ENCODE peak calls at places on chromosomes 11 and 22, in ten cellular contexts. L is astrocyte, J is iPS DF 6.9, A is ascending aorta, W is H1, I is neuronal stem cell, N is adrenal gland, D is left ventricle myocardium inferior, B is GM23338, M is tibial nerve. V is an unnamed sample.

GRCh38 chr11:11620966-11621880 is 582 bp downstream of the GALNT18 start:
- DNase-seq in M (no peak), N (peak; percentile 16), L (peak; percentile 17), D (peak; percentile 58), A (peak; percentile 71), W (no peak), B (peak; percentile 50), I (peak; percentile 40), J (no peak), V (peak; percentile 40)

GRCh38 chr11:17786824-17787525 is 52.4 kb downstream of the KCNC1 start:
- DNase-seq in W (no peak), D (no peak), N (no peak), L (peak; percentile 87), B (no peak), A (no peak), I (no peak), J (no peak), M (no peak), V (peak; percentile 85)

GRCh38 chr22:30481711-30482110 is 9.9 kb upstream of the SEC14L3 start:
- DNase-seq in D (no peak), A (no peak), J (no peak), M (no peak), I (no peak), B (no peak), L (peak; percentile 47), N (no peak), W (no peak), V (no peak)

GRCh38 chr11:56916609-56917008 is 72.1 kb upstream of the OR5AK2 start:
- DNase-seq in L (no peak), I (no peak), D (no peak), A (no peak), W (no peak), J (no peak), B (no peak), N (no peak), M (no peak), V (no peak)

GRCh38 chr11:33691051-33691864 is 9.4 kb downstream of the C11orf91 start:
- DNase-seq in J (no peak), M (no peak), W (no peak), D (no peak), B (no peak), I (no peak), L (no peak), A (no peak), N (peak; percentile 50), V (no peak)

GRCh38 chr22:29520851-29521250 is 32.7 kb downstream of the THOC5 start:
- DNase-seq in W (no peak), L (peak; percentile 82), M (no peak), N (peak; percentile 75), A (no peak), B (no peak), D (no peak), J (no peak), I (no peak), V (peak; percentile 74)

GRCh38 chr11:69636870-69637600 is 3.9 kb upstream of the CCND1 start:
- DNase-seq in I (no peak), N (no peak), B (peak; percentile 46), L (no peak), M (no peak), A (no peak), J (no peak), W (no peak), D (no peak), V (no peak)

GRCh38 chr22:37471721-37472417 is 14.3 kb downstream of the MFNG start:
- DNase-seq in D (no peak), M (no peak), J (no peak), N (no peak), W (no peak), A (no peak), I (no peak), L (no peak), B (no peak), V (no peak)

GRCh38 chr11:117179048-117179999 is 781 bp downstream of the SIDT2 start:
- DNase-seq in I (no peak), D (peak; percentile 43), B (no peak), W (no peak), L (peak; percentile 30), A (peak; percentile 74), J (no peak), N (peak; percentile 56), M (no peak), V (peak; percentile 61)

GRCh38 chr11:131894615-131895544 is 524.5 kb downstream of the NTM start:
- DNase-seq in N (no peak), D (no peak), L (no peak), I (no peak), J (no peak), W (no peak), M (no peak), A (no peak), B (no peak), V (no peak)

GRCh38 chr22:50544746-50545253 is 899 bp upstream of the KLHDC7B start:
- DNase-seq in B (no peak), D (no peak), L (no peak), J (no peak), A (no peak), M (no peak), I (no peak), W (no peak), N (no peak), V (no peak)
- H3K4me1 ChIP-seq in B (no peaks in the 10 kb centered on the region), D (peaks cover 32% of the 10 kb centered on the region), L (peaks cover under 1% of the 10 kb centered on the region), J (peaks cover 1% of the 10 kb centered on the region), A (peaks cover 8% of the 10 kb centered on the region), M (peaks cover 24% of the 10 kb centered on the region), I (no peaks in the 10 kb centered on the region), W (no peaks in the 10 kb centered on the region), N (no peaks in the 10 kb centered on the region), V (peaks cover 43% of the 10 kb centered on the region)

GRCh38 chr11:35178067-35178805 is 39.3 kb downstream of the CD44 start:
- DNase-seq in N (no peak), J (no peak), A (no peak), M (no peak), D (no peak), I (no peak), B (no peak), W (no peak), L (no peak), V (peak; percentile 48)
- H3K4me1 ChIP-seq in N (peaks cover 6% of the 10 kb centered on the region), J (peaks cover 6% of the 10 kb centered on the region), A (peaks cover 49% of the 10 kb centered on the region), M (peaks cover 37% of the 10 kb centered on the region), D (peaks cover 23% of the 10 kb centered on the region), I (peaks cover 4% of the 10 kb centered on the region), B (peaks cover 33% of the 10 kb centered on the region), W (peaks cover 19% of the 10 kb centered on the region), L (peaks cover 57% of the 10 kb centered on the region), V (peaks cover 80% of the 10 kb centered on the region)

GRCh38 chr22:46007848-46008261 is 30.9 kb upstream of the WNT7B start:
- DNase-seq in I (no peak), W (no peak), A (peak; percentile 96), B (no peak), M (peak; percentile 74), D (peak; percentile 86), L (peak; percentile 97), J (no peak), N (no peak), V (peak; percentile 90)
- H3K4me1 ChIP-seq in I (peaks cover 5% of the 10 kb centered on the region), W (no peaks in the 10 kb centered on the region), A (peaks cover 31% of the 10 kb centered on the region), B (no peaks in the 10 kb centered on the region), M (peaks cover 47% of the 10 kb centered on the region), D (peaks cover 70% of the 10 kb centered on the region), L (peaks cover 70% of the 10 kb centered on the region), J (peaks cover 2% of the 10 kb centered on the region), N (peaks cover 26% of the 10 kb centered on the region), V (peaks cover 59% of the 10 kb centered on the region)

GRCh38 chr11:43919852-43920597 is 22.4 kb upstream of the C11orf96 start:
- DNase-seq in M (no peak), W (no peak), D (no peak), A (peak; percentile 64), L (no peak), J (no peak), N (no peak), I (no peak), B (no peak), V (no peak)

GRCh38 chr11:43922295-43922648 is 20.2 kb upstream of the C11orf96 start:
- DNase-seq in W (no peak), L (no peak), B (no peak), N (no peak), A (peak; percentile 49), I (no peak), M (no peak), D (no peak), J (no peak), V (no peak)

GRCh38 chr11:43922974-43923326 is 19.5 kb upstream of the C11orf96 start:
- DNase-seq in A (peak; percentile 77), J (no peak), D (no peak), L (no peak), W (no peak), I (no peak), N (no peak), M (no peak), B (no peak), V (no peak)

GRCh38 chr11:43921561-43922294 is 20.7 kb upstream of the C11orf96 start:
- DNase-seq in J (no peak), L (no peak), A (peak; percentile 54), W (no peak), I (no peak), N (no peak), D (no peak), M (no peak), B (no peak), V (no peak)

GRCh38 chr11:43920598-43921419 is 21.6 kb upstream of the C11orf96 start:
- DNase-seq in M (peak; percentile 94), I (no peak), D (peak; percentile 43), L (peak; percentile 100), A (peak; percentile 95), J (no peak), W (no peak), B (no peak), N (peak; percentile 91), V (peak; percentile 96)
- H3K4me1 ChIP-seq in M (peaks cover 51% of the 10 kb centered on the region), I (peaks cover 22% of the 10 kb centered on the region), D (peaks cover 72% of the 10 kb centered on the region), L (peaks cover 38% of the 10 kb centered on the region), A (peaks cover 57% of the 10 kb centered on the region), J (peaks cover 4% of the 10 kb centered on the region), W (peaks cover 9% of the 10 kb centered on the region), B (peaks cover 20% of the 10 kb centered on the region), N (peaks cover 14% of the 10 kb centered on the region), V (peaks cover 46% of the 10 kb centered on the region)

V was measured in adipocyte.